ENCODE peak calls at places on chromosomes 5 and 9, in ten cellular contexts. Z is hepatocyte, D is MM.1S, V is K562, E is HCT116, B is fibroblast of lung, Y is neural progenitor cell, J is GM12878, R is mammary epithelial cell, S is GM23338. X is an unnamed sample.
A peak's percentile ranks its signal among the peaks of the same experiment; 100 is the strongest.

GRCh38 chr9:135612437-135612836 is 26.9 kb downstream of the GLT6D1 start:
- DNase-seq in D (no peak), B (no peak), J (no peak), Y (no peak), V (no peak), Z (no peak), R (no peak), S (no peak), E (no peak), X (no peak)

GRCh38 chr5:3320317-3320865 is 275.2 kb upstream of the IRX1 start:
- DNase-seq in S (no peak), J (no peak), V (no peak), E (no peak), Y (no peak), D (no peak), Z (no peak), R (peak; percentile 38), B (peak; percentile 78), X (no peak)

GRCh38 chr9:967851-968641 is 8.4 kb upstream of the DMRT3 start:
- DNase-seq in Y (peak; percentile 83), R (no peak), Z (no peak), E (no peak), D (no peak), S (peak; percentile 75), V (no peak), B (no peak), J (no peak), X (no peak)

GRCh38 chr5:168947212-168947868 is 353.6 kb downstream of the SLIT3 start:
- DNase-seq in Z (peak; percentile 72), J (no peak), E (no peak), V (peak; percentile 48), S (peak; percentile 86), Y (peak; percentile 83), D (peak; percentile 55), B (peak; percentile 11), R (peak; percentile 24), X (peak; percentile 27)

GRCh38 chr5:127187711-127188110 is 102.9 kb upstream of the MEGF10 start:
- DNase-seq in J (no peak), B (no peak), Z (no peak), Y (no peak), S (no peak), R (no peak), D (no peak), E (no peak), V (no peak), X (no peak)

GRCh38 chr9:79616013-79616412 is 44.2 kb downstream of the TLE4 start:
- DNase-seq in S (no peak), D (no peak), V (no peak), Y (no peak), R (no peak), B (peak; percentile 36), Z (no peak), J (no peak), E (no peak), X (no peak)

GRCh38 chr9:116899337-116900006 is 212.4 kb downstream of the TRIM32 start:
- DNase-seq in D (no peak), R (peak; percentile 31), V (no peak), Y (no peak), J (no peak), S (peak; percentile 60), Z (no peak), E (no peak), B (peak; percentile 51), X (peak; percentile 77)

GRCh38 chr5:31886206-31886605 is 247.3 kb downstream of the PDZD2 start:
- DNase-seq in E (no peak), Z (no peak), B (no peak), R (no peak), S (peak; percentile 18), D (no peak), V (no peak), J (no peak), Y (no peak), X (no peak)

GRCh38 chr9:130667117-130667430 is 2.7 kb downstream of the PRDM12 start:
- DNase-seq in R (no peak), Z (no peak), B (no peak), Y (no peak), S (no peak), V (peak; percentile 5), E (no peak), J (no peak), D (no peak), X (no peak)

GRCh38 chr9:130664191-130665028 is at the start of gene PRDM12:
- DNase-seq in S (peak; percentile 80), Z (no peak), D (no peak), B (no peak), J (no peak), Y (peak; percentile 66), E (no peak), R (no peak), V (no peak), X (no peak)

GRCh38 chr9:130666393-130667116 is 2.2 kb downstream of the PRDM12 start:
- DNase-seq in R (no peak), B (no peak), Y (peak; percentile 57), Z (no peak), J (no peak), D (no peak), V (no peak), E (no peak), S (peak; percentile 45), X (no peak)

GRCh38 chr9:130665029-130665430 is 636 bp downstream of the PRDM12 start:
- DNase-seq in J (no peak), B (no peak), S (no peak), D (no peak), V (no peak), E (no peak), Y (peak; percentile 55), R (no peak), Z (no peak), X (no peak)

DNA sequence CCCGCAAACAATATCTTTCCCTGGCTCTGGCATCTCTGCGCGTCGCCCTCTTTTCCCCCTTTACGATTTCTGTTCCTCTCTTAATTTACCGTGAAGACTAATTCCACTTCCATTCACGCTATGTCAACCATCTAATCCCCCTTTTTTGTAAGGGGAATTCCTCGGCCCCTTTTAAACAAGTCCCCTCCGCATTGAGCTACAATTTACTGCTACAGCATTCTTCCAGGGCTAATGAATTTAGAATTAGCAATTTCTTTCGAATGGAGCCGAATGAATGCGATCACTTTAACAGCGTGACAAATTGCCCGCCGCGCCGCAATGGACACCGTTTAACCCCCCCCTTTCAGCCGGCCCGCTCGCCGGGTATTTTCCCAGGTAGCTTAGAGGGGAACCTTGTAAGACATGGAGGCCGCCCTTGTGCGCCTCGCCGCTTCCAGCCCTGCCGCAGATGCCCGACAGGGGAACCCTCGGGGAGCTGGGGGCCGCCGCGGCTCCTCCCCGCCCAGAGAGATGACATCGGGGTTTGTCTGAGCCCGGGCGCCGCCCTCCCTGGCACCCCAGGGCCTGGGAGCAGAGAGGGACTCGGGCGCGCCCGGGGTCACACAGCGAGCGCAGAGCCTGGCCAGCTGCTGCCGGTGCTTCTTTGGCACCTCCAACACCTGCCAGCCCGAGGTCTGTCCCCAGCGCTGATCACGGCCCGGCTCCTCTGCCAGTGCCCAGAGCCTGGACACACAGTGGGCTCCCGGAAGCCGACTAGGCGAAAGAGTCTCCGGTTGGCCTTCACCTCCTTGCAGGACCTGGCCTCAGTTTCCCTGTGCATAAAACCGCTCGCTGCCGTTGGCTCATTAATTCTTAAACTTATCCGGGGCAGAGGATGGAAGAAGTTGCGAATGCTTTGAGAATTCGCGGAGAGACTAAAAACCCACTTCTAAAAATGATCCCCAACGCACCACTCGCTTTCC is 1.3 kb downstream of the PRDM12 start:
- DNase-seq in S (peak; percentile 76), R (no peak), Z (no peak), Y (peak; percentile 92), V (peak; percentile 53), E (no peak), B (no peak), D (no peak), J (no peak), X (no peak)
- TF ChIP-seq EZH2 in S (peak; percentile 100), R (peak; percentile 93), Z (peak; percentile 100), Y (peak; percentile 87), V (peak; percentile 78), E (no peak), B (peak; percentile 96), D (peak; percentile 100), J (peak; percentile 98), X (peak; percentile 53)

GRCh38 chr9:33861917-33862453 is 45.0 kb downstream of the UBE2R2 start:
- DNase-seq in S (no peak), D (no peak), B (no peak), E (no peak), R (no peak), Y (no peak), J (no peak), Z (no peak), V (no peak), X (no peak)
- H3K4me2 ChIP-seq in S (no peak overlapping the region), D (no peak overlapping the region), B (no peak overlapping the region), E (no peak overlapping the region), R (no peak overlapping the region), Y (no peak overlapping the region), J (no peak overlapping the region), Z (no peak overlapping the region), V (no peak overlapping the region), X (no peak overlapping the region)

GRCh38 chr9:35272989-35273388 is 111.2 kb downstream of the UNC13B start:
- DNase-seq in R (peak; percentile 57), Y (no peak), S (no peak), E (no peak), V (no peak), J (no peak), D (no peak), Z (no peak), B (peak; percentile 81), X (no peak)
- H2AFZ ChIP-seq in R (no peak overlapping the region), Y (no peak overlapping the region), S (no peak overlapping the region), E (no peak overlapping the region), V (no peak overlapping the region), J (no peak overlapping the region), D (no peak overlapping the region), Z (no peak overlapping the region), B (no peak overlapping the region), X (no peak overlapping the region)

GRCh38 chr9:138023394-138024124 is 146.0 kb downstream of the CACNA1B start:
- DNase-seq in Y (peak; percentile 57), E (no peak), R (no peak), D (no peak), B (no peak), Z (no peak), J (no peak), S (peak; percentile 62), V (peak; percentile 13), X (no peak)

GRCh38 chr9:138024131-138024530 is 146.5 kb downstream of the CACNA1B start:
- DNase-seq in B (no peak), R (no peak), E (no peak), S (no peak), Z (no peak), J (no peak), Y (no peak), D (no peak), V (peak; percentile 3), X (no peak)

GRCh38 chr9:138022121-138022741 is 144.6 kb downstream of the CACNA1B start:
- DNase-seq in B (no peak), D (peak; percentile 11), S (peak; percentile 88), Y (peak; percentile 84), Z (peak; percentile 62), R (peak; percentile 15), V (peak; percentile 41), J (no peak), E (peak; percentile 40), X (no peak)

GRCh38 chr9:138021251-138022056 is 143.9 kb downstream of the CACNA1B start:
- DNase-seq in R (no peak), S (no peak), J (no peak), V (peak; percentile 2), B (no peak), Z (no peak), Y (no peak), D (no peak), E (no peak), X (no peak)

DNA sequence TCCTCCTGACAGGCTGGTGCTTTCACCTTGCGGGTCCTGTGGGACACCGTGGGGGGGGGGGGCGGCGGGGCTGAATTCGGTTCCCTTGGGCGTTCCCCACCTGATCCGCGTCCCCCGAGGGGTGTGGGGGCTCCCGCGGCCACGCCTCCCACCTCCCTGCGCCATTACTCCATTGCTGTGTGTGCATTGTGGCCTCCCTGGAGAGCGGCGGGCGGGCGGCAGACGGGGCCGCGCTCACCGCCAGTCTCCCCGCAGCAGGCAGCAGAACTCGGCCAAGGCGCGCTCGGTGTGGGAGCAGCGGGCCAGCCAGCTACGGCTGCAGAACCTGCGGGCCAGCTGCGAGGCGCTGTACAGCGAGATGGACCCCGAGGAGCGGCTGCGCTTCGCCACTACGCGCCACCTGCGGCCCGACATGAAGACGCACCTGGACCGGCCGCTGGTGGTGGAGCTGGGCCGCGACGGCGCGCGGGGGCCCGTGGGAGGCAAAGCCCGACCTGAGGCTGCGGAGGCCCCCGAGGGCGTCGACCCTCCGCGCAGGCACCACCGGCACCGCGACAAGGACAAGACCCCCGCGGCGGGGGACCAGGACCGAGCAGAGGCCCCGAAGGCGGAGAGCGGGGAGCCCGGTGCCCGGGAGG is 145.3 kb downstream of the CACNA1B start:
- DNase-seq in B (no peak), D (no peak), V (peak; percentile 3), R (peak; percentile 9), J (no peak), Y (peak; percentile 63), Z (peak; percentile 29), S (peak; percentile 73), E (no peak), X (no peak)
- TF ChIP-seq EZH2 in B (no peak), D (no peak), V (no peak), R (peak; percentile 88), J (no peak), Y (peak; percentile 88), Z (peak; percentile 59), S (no peak), E (no peak), X (no peak)